ENCODE peak calls at places on chromosomes 5 and 9, in five cellular contexts. One of them, this sample, is unnamed.

GRCh38 chr5:37837101-37838032 is 2.5 kb downstream of the GDNF start:
- DNase-seq in brain microvascular endothelial cell: peak
- DNase-seq in BJ: no peak
- DNase-seq in effector memory CD4-positive, alpha-beta T cell: no peak
- DNase-seq in tibial artery: peak
- DNase-seq in this sample: peak

GRCh38 chr5:33649801-33650482 is 209.2 kb downstream of the TARS1 start:
- DNase-seq in brain microvascular endothelial cell: peak
- DNase-seq in BJ: peak
- DNase-seq in effector memory CD4-positive, alpha-beta T cell: no peak
- DNase-seq in tibial artery: no peak
- DNase-seq in this sample: no peak

GRCh38 chr5:55427157-55427556 is 107.6 kb downstream of the PLPP1 start:
- DNase-seq in brain microvascular endothelial cell: peak
- DNase-seq in BJ: no peak
- DNase-seq in effector memory CD4-positive, alpha-beta T cell: no peak
- DNase-seq in tibial artery: no peak
- DNase-seq in this sample: no peak

GRCh38 chr9:18333157-18333556 is 140.8 kb upstream of the ADAMTSL1 start:
- DNase-seq in brain microvascular endothelial cell: peak
- DNase-seq in BJ: no peak
- DNase-seq in effector memory CD4-positive, alpha-beta T cell: no peak
- DNase-seq in tibial artery: no peak
- DNase-seq in this sample: no peak

GRCh38 chr5:132473019-132473531 is 17.5 kb downstream of the IRF1 start:
- DNase-seq in brain microvascular endothelial cell: no peak
- DNase-seq in BJ: no peak
- DNase-seq in effector memory CD4-positive, alpha-beta T cell: peak
- DNase-seq in tibial artery: peak
- DNase-seq in this sample: no peak

GRCh38 chr5:134577022-134577795 is 51.7 kb downstream of the JADE2 start:
- DNase-seq in brain microvascular endothelial cell: peak
- DNase-seq in BJ: no peak
- DNase-seq in effector memory CD4-positive, alpha-beta T cell: no peak
- DNase-seq in tibial artery: no peak
- DNase-seq in this sample: no peak

GRCh38 chr5:6340100-6340499 is 38.2 kb downstream of the MED10 start:
- DNase-seq in brain microvascular endothelial cell: no peak
- DNase-seq in BJ: no peak
- DNase-seq in effector memory CD4-positive, alpha-beta T cell: no peak
- DNase-seq in tibial artery: no peak
- DNase-seq in this sample: no peak

GRCh38 chr5:118931564-118931963 is 56.8 kb downstream of the DTWD2 start:
- DNase-seq in brain microvascular endothelial cell: no peak
- DNase-seq in BJ: no peak
- DNase-seq in effector memory CD4-positive, alpha-beta T cell: no peak
- DNase-seq in tibial artery: no peak
- DNase-seq in this sample: no peak

GRCh38 chr5:38867071-38867790 is 21.4 kb downstream of the OSMR start:
- DNase-seq in brain microvascular endothelial cell: no peak
- DNase-seq in BJ: no peak
- DNase-seq in effector memory CD4-positive, alpha-beta T cell: no peak
- DNase-seq in tibial artery: no peak
- DNase-seq in this sample: no peak

GRCh38 chr9:109968332-109968657 is 188.3 kb downstream of the PALM2AKAP2 start:
- DNase-seq in brain microvascular endothelial cell: no peak
- DNase-seq in BJ: no peak
- DNase-seq in effector memory CD4-positive, alpha-beta T cell: no peak
- DNase-seq in tibial artery: no peak
- DNase-seq in this sample: no peak

GRCh38 chr5:159906957-159907356 is 9.3 kb upstream of the ADRA1B start:
- DNase-seq in brain microvascular endothelial cell: no peak
- DNase-seq in BJ: no peak
- DNase-seq in effector memory CD4-positive, alpha-beta T cell: no peak
- DNase-seq in tibial artery: no peak
- DNase-seq in this sample: no peak

GRCh38 chr9:883011-883410 is 41.5 kb downstream of the DMRT1 start:
- DNase-seq in brain microvascular endothelial cell: no peak
- DNase-seq in BJ: no peak
- DNase-seq in effector memory CD4-positive, alpha-beta T cell: no peak
- DNase-seq in tibial artery: no peak
- DNase-seq in this sample: no peak

GRCh38 chr9:127714020-127714835 is 1.2 kb downstream of the PTRH1 start:
- DNase-seq in brain microvascular endothelial cell: no peak
- DNase-seq in BJ: no peak
- DNase-seq in effector memory CD4-positive, alpha-beta T cell: no peak
- DNase-seq in tibial artery: no peak
- DNase-seq in this sample: no peak

GRCh38 chr5:141947366-141947765 is 10.6 kb downstream of the PCDH12 start:
- DNase-seq in brain microvascular endothelial cell: no peak
- DNase-seq in BJ: no peak
- DNase-seq in effector memory CD4-positive, alpha-beta T cell: no peak
- DNase-seq in tibial artery: no peak
- DNase-seq in this sample: no peak

DNA sequence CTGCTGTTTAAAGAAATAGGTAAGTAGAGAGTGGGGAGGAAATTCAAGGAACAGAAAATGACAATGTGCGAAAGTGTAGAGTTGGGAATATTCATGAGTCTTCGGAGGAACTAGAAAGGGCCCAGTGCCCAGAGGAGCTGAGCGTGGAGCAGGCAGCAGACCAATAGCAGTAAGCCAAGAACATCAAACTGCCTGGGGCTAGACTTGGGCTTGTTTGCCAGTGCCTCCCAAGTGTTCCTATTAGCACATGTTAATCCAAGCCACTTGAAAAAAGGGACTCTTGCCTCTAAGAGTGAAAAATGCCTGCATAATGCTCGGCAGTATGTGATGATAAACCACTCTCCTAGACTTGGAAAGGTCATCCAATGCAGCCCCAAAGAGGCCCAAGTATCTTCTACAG is 1.2 kb upstream of the TAL2 start:
- DNase-seq in brain microvascular endothelial cell: no peak
- DNase-seq in BJ: no peak
- DNase-seq in effector memory CD4-positive, alpha-beta T cell: no peak
- DNase-seq in tibial artery: no peak
- DNase-seq in this sample: no peak
- H3K4me3 ChIP-seq in brain microvascular endothelial cell: no peak
- H3K4me3 ChIP-seq in BJ: no peak
- H3K4me3 ChIP-seq in effector memory CD4-positive, alpha-beta T cell: no peak
- H3K4me3 ChIP-seq in tibial artery: no peak
- H3K4me3 ChIP-seq in this sample: no peak

GRCh38 chr5:115815693-115816225 is 700 bp downstream of the CDO1 start:
- DNase-seq in brain microvascular endothelial cell: no peak
- DNase-seq in BJ: no peak
- DNase-seq in effector memory CD4-positive, alpha-beta T cell: no peak
- DNase-seq in tibial artery: peak
- DNase-seq in this sample: no peak

GRCh38 chr5:115811406-115811805 is 5.1 kb downstream of the CDO1 start:
- DNase-seq in brain microvascular endothelial cell: no peak
- DNase-seq in BJ: no peak
- DNase-seq in effector memory CD4-positive, alpha-beta T cell: no peak
- DNase-seq in tibial artery: no peak
- DNase-seq in this sample: no peak

GRCh38 chr5:115812372-115812771 is 4.1 kb downstream of the CDO1 start:
- DNase-seq in brain microvascular endothelial cell: no peak
- DNase-seq in BJ: no peak
- DNase-seq in effector memory CD4-positive, alpha-beta T cell: no peak
- DNase-seq in tibial artery: no peak
- DNase-seq in this sample: no peak

GRCh38 chr5:115815006-115815692 is 1.3 kb downstream of the CDO1 start:
- DNase-seq in brain microvascular endothelial cell: no peak
- DNase-seq in BJ: no peak
- DNase-seq in effector memory CD4-positive, alpha-beta T cell: no peak
- DNase-seq in tibial artery: no peak
- DNase-seq in this sample: no peak

DNA sequence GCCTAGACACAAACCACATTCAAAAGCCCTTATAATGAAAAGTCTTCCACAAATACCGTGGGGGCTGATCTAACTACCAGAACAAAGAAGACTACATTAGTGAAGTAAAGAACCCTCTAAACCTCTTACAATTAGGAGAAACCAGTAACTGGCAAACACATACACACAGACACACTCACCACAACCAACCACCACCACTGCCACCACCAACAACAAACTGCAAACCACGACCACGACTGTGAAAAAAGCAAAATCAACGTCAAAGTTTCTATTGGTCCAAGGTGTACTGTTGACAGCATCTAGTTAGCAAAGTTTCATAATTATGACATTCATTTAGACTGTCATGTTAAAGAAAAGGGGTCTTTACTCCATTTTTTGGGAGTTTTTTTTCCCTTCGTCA is 2.7 kb downstream of the CDO1 start:
- DNase-seq in brain microvascular endothelial cell: no peak
- DNase-seq in BJ: no peak
- DNase-seq in effector memory CD4-positive, alpha-beta T cell: no peak
- DNase-seq in tibial artery: no peak
- DNase-seq in this sample: no peak
- H3K4me3 ChIP-seq in brain microvascular endothelial cell: no peak
- H3K4me3 ChIP-seq in BJ: no peak
- H3K4me3 ChIP-seq in effector memory CD4-positive, alpha-beta T cell: no peak
- H3K4me3 ChIP-seq in tibial artery: no peak
- H3K4me3 ChIP-seq in this sample: peak

GRCh38 chr9:16869140-16869903 is 1.1 kb downstream of the BNC2 start:
- DNase-seq in brain microvascular endothelial cell: no peak
- DNase-seq in BJ: no peak
- DNase-seq in effector memory CD4-positive, alpha-beta T cell: no peak
- DNase-seq in tibial artery: no peak
- DNase-seq in this sample: no peak

GRCh38 chr9:16869961-16870605 is 387 bp downstream of the BNC2 start:
- DNase-seq in brain microvascular endothelial cell: no peak
- DNase-seq in BJ: no peak
- DNase-seq in effector memory CD4-positive, alpha-beta T cell: no peak
- DNase-seq in tibial artery: peak
- DNase-seq in this sample: no peak

GRCh38 chr9:16866542-16866941 is 3.9 kb downstream of the BNC2 start:
- DNase-seq in brain microvascular endothelial cell: no peak
- DNase-seq in BJ: no peak
- DNase-seq in effector memory CD4-positive, alpha-beta T cell: no peak
- DNase-seq in tibial artery: no peak
- DNase-seq in this sample: no peak

GRCh38 chr9:16868706-16869105 is 1.8 kb downstream of the BNC2 start:
- DNase-seq in brain microvascular endothelial cell: no peak
- DNase-seq in BJ: no peak
- DNase-seq in effector memory CD4-positive, alpha-beta T cell: no peak
- DNase-seq in tibial artery: no peak
- DNase-seq in this sample: no peak

DNA sequence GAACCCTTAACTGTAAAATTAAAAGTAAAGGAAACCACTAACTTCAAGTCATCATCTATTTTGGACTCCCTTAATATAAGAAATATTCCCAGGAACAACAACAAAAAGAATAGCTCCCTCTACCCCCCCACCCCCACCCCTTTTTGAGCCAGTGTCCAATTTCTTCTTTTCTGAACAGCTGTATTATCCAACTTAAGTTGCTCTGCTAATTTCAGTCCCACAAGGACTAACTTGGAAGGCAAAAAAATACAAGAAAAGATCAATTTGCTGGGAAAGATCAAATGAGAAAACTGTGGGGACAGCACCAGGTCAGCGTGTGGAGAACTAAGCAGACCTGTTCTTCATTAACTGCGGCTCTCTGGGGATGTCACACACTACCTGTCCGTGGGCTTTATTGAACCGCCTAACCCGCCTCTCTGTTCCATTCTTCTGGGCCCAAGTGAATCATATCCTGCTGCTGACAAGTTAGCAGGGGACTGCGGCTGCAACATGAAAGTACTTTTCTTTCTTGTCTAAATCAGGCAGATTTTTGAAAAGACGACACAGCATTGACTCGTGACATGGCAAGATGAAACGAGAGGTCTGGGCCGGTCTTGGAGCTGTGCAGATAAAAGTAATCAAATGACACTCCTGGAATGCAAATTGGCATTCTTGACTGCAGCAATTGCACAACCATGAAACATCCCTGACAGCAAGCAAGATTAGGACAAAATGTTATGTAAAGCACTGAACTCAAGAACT is 2.7 kb downstream of the BNC2 start:
- DNase-seq in brain microvascular endothelial cell: peak
- DNase-seq in BJ: no peak
- DNase-seq in effector memory CD4-positive, alpha-beta T cell: no peak
- DNase-seq in tibial artery: no peak
- DNase-seq in this sample: no peak
- H3K4me3 ChIP-seq in brain microvascular endothelial cell: peak
- H3K4me3 ChIP-seq in BJ: peak
- H3K4me3 ChIP-seq in effector memory CD4-positive, alpha-beta T cell: no peak
- H3K4me3 ChIP-seq in tibial artery: peak
- H3K4me3 ChIP-seq in this sample: no peak

GRCh38 chr5:143205879-143206193 is 197.7 kb downstream of the NR3C1 start:
- DNase-seq in brain microvascular endothelial cell: no peak
- DNase-seq in BJ: no peak
- DNase-seq in effector memory CD4-positive, alpha-beta T cell: no peak
- DNase-seq in tibial artery: no peak
- DNase-seq in this sample: no peak

GRCh38 chr5:143208365-143208641 is 195.2 kb downstream of the NR3C1 start:
- DNase-seq in brain microvascular endothelial cell: no peak
- DNase-seq in BJ: no peak
- DNase-seq in effector memory CD4-positive, alpha-beta T cell: no peak
- DNase-seq in tibial artery: no peak
- DNase-seq in this sample: no peak

GRCh38 chr5:143207563-143208364 is 195.7 kb downstream of the NR3C1 start:
- DNase-seq in brain microvascular endothelial cell: no peak
- DNase-seq in BJ: no peak
- DNase-seq in effector memory CD4-positive, alpha-beta T cell: no peak
- DNase-seq in tibial artery: no peak
- DNase-seq in this sample: no peak

GRCh38 chr5:143206194-143207053 is 197.1 kb downstream of the NR3C1 start:
- DNase-seq in brain microvascular endothelial cell: no peak
- DNase-seq in BJ: no peak
- DNase-seq in effector memory CD4-positive, alpha-beta T cell: no peak
- DNase-seq in tibial artery: no peak
- DNase-seq in this sample: no peak

GRCh38 chr5:143207058-143207457 is 196.4 kb downstream of the NR3C1 start:
- DNase-seq in brain microvascular endothelial cell: no peak
- DNase-seq in BJ: no peak
- DNase-seq in effector memory CD4-positive, alpha-beta T cell: no peak
- DNase-seq in tibial artery: no peak
- DNase-seq in this sample: no peak
- H3K4me3 ChIP-seq in brain microvascular endothelial cell: no peak
- H3K4me3 ChIP-seq in BJ: no peak
- H3K4me3 ChIP-seq in effector memory CD4-positive, alpha-beta T cell: no peak
- H3K4me3 ChIP-seq in tibial artery: no peak
- H3K4me3 ChIP-seq in this sample: no peak

GRCh38 chr5:143083006-143083405 is 312.8 kb downstream of the ARHGAP26 start:
- DNase-seq in brain microvascular endothelial cell: no peak
- DNase-seq in BJ: no peak
- DNase-seq in effector memory CD4-positive, alpha-beta T cell: no peak
- DNase-seq in tibial artery: no peak
- DNase-seq in this sample: no peak
- H3K4me3 ChIP-seq in brain microvascular endothelial cell: no peak
- H3K4me3 ChIP-seq in BJ: no peak
- H3K4me3 ChIP-seq in effector memory CD4-positive, alpha-beta T cell: no peak
- H3K4me3 ChIP-seq in tibial artery: no peak
- H3K4me3 ChIP-seq in this sample: no peak